ENCODE peak calls at places on chromosomes 2 and 18, in ten cellular contexts. M is Peyer's patch; K is effector memory CD4-positive, alpha-beta T cell; R is A549; G is sigmoid colon; J is aorta; C is choroid plexus epithelial cell; S is PC-3; E is IMR-90; X is astrocyte of the spinal cord. W is an unnamed sample.

GRCh38 chr18:59219672-59220163 is at the start of gene GRP:
- DNase-seq in S (no peak), X (no peak), K (no peak), R (no peak), C (no peak), M (no peak), E (no peak), G (no peak), J (no peak), W (no peak)

GRCh38 chr18:2955966-2956521 is 56.9 kb downstream of the LPIN2 start:
- DNase-seq in G (no peak), S (no peak), X (no peak), K (no peak), R (no peak), C (no peak), M (no peak), E (no peak), J (no peak), W (no peak)

GRCh38 chr18:46322941-46323340 is 218.8 kb downstream of the HAUS1 start:
- DNase-seq in G (no peak), K (no peak), R (no peak), M (no peak), S (no peak), C (no peak), J (peak; percentile 2), E (no peak), X (no peak), W (no peak)

GRCh38 chr2:18987021-18987420 is 371.4 kb downstream of the OSR1 start:
- DNase-seq in R (no peak), M (no peak), S (no peak), C (peak; percentile 16), K (no peak), X (no peak), E (peak; percentile 23), J (no peak), G (no peak), W (no peak)

GRCh38 chr2:48227617-48228344 is 302.2 kb upstream of the STON1 start:
- DNase-seq in K (no peak), J (no peak), X (no peak), G (no peak), R (no peak), E (no peak), C (no peak), S (no peak), M (no peak), W (no peak)

GRCh38 chr18:49788327-49788908 is 24.9 kb downstream of the ACAA2 start:
- DNase-seq in S (peak; percentile 14), X (peak; percentile 36), E (peak; percentile 43), R (peak; percentile 22), C (peak; percentile 54), M (no peak), K (no peak), G (no peak), J (no peak), W (no peak)

GRCh38 chr18:73881396-73881795 is 266.2 kb downstream of the FBXO15 start:
- DNase-seq in E (no peak), R (no peak), M (no peak), X (no peak), G (no peak), J (no peak), K (no peak), C (peak; percentile 38), S (no peak), W (no peak)

GRCh38 chr2:160493227-160494028 is at the start of gene RBMS1:
- DNase-seq in C (peak; percentile 48), E (peak; percentile 44), R (peak; percentile 63), J (peak; percentile 87), M (peak; percentile 66), S (peak; percentile 63), X (peak; percentile 62), K (peak; percentile 41), G (peak; percentile 83), W (no peak)

DNA sequence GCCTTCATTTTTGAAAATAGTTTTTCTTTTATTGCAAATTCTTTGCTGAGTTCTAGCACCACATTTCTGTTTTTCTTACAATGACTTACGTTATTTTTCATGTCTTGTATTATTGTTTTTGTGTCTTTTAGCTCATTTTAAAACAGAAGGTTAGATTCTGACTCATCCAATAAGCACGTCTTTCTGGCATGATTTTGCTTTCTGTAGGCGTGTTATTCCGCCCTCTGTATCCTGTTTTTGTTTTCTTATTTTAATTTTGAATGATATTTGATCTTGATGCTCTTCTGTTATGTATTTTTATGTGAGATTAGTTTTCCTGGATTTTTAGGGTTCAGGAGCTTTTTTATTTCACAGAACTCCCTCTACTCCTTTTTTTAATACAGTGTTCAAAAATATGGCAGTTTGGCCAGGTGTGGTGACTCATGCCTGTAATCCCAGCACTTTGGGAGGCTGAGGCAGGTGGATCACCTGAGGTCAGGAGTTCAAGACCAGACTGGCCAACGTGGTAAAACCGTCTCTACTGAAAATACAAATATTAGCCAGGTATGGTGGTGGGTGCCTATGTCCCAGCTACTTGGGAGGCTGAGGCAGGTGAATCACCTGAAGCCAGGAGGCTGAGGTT is 145.0 kb downstream of the CLIP4 start:
- DNase-seq in G (peak; percentile 18), R (no peak), K (no peak), C (peak; percentile 78), J (no peak), X (peak; percentile 72), M (no peak), E (peak; percentile 33), S (peak; percentile 71), W (no peak)
- H3K4me3 ChIP-seq in G (no peak overlapping the region), R (no peak overlapping the region), K (no peak overlapping the region), C (no peak overlapping the region), J (no peak overlapping the region), X (no peak overlapping the region), M (no peak overlapping the region), E (no peak overlapping the region), S (peak overlapping the region; percentile 2), W (no peak overlapping the region)

GRCh38 chr2:224931956-224932355 is 110.3 kb downstream of the DOCK10 start:
- DNase-seq in K (no peak), S (no peak), J (no peak), E (no peak), C (no peak), R (no peak), M (no peak), G (no peak), X (no peak), W (no peak)

GRCh38 chr2:224930990-224931389 is 111.3 kb downstream of the DOCK10 start:
- DNase-seq in R (no peak), S (no peak), G (no peak), C (no peak), X (no peak), M (no peak), K (no peak), J (peak; percentile 79), E (no peak), W (no peak)

GRCh38 chr2:224927671-224928173 is 114.5 kb downstream of the DOCK10 start:
- DNase-seq in K (peak; percentile 50), R (peak; percentile 42), C (peak; percentile 72), M (peak; percentile 86), S (peak; percentile 70), X (peak; percentile 85), G (no peak), E (peak; percentile 89), J (no peak), W (no peak)

GRCh38 chr2:224930124-224930523 is 112.1 kb downstream of the DOCK10 start:
- DNase-seq in C (no peak), M (no peak), J (no peak), G (no peak), K (peak; percentile 36), E (no peak), S (no peak), R (no peak), X (no peak), W (no peak)

GRCh38 chr2:224929512-224929911 is 112.8 kb downstream of the DOCK10 start:
- DNase-seq in R (no peak), G (no peak), E (no peak), J (no peak), K (no peak), X (no peak), M (no peak), S (peak; percentile 18), C (no peak), W (no peak)
- H3K4me3 ChIP-seq in R (no peak overlapping the region), G (no peak overlapping the region), E (no peak overlapping the region), J (no peak overlapping the region), K (no peak overlapping the region), X (no peak overlapping the region), M (no peak overlapping the region), S (no peak overlapping the region), C (no peak overlapping the region), W (no peak overlapping the region)

GRCh38 chr2:143248631-143249030 is 119.4 kb downstream of the ARHGAP15 start:
- DNase-seq in K (no peak), X (no peak), M (no peak), J (no peak), G (no peak), S (no peak), E (no peak), C (no peak), R (no peak), W (no peak)

GRCh38 chr2:143251680-143252079 is 122.5 kb downstream of the ARHGAP15 start:
- DNase-seq in C (no peak), M (no peak), R (no peak), X (no peak), J (no peak), K (no peak), G (no peak), S (no peak), E (no peak), W (no peak)

GRCh38 chr2:143252138-143252907 is 123.1 kb downstream of the ARHGAP15 start:
- DNase-seq in J (no peak), C (no peak), G (no peak), K (no peak), E (no peak), M (no peak), R (no peak), S (peak; percentile 14), X (no peak), W (no peak)

GRCh38 chr2:143246246-143246645 is 117.0 kb downstream of the ARHGAP15 start:
- DNase-seq in R (no peak), J (no peak), G (no peak), X (no peak), S (no peak), E (no peak), K (no peak), C (no peak), M (no peak), W (no peak)

DNA sequence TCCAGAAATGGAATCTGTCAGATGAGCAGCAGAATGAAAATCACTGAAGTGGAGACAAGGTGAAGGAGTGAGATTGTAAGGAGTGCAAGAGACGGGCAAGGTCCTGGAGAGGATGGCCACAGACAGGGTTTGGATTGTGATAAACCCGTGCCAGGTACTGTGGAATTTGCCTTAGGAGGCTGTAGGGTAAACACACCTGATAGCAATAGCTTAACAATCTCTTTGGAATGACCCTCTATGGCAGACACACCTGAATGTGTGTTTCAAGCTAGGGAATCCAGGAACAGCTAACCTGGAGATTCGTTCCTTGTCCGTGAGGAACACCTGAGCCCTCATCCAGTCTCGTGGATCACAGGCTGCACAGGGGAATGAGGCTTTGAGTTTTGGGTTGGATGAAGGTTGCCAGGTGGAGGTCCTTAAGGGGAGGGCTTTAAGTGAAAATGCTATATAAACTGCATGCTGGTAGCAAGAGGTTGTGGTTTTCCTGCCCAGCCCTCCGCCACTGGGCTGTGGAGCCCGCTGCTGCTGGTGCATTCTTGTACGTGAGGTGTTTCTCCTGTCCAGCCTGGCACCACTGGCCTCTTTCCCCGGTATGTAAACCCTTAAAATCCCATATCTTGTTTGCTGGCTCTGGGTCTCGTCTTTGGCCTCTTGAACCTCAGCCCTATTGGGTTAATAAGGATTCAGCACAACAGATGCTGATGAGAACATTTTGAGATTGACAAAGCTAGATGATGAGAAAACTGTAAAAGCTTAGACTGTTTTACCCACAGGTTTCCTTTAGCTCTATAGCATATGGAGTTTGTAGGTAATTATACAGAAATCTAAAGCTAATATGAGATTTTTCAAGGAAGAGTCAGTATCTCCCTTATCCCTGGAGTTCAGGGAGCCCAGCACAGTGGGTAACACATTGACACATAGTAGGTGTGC is 117.9 kb downstream of the ARHGAP15 start:
- DNase-seq in G (no peak), R (no peak), S (no peak), K (no peak), E (no peak), X (no peak), M (peak; percentile 55), J (no peak), C (no peak), W (no peak)
- H3K4me3 ChIP-seq in G (no peak overlapping the region), R (no peak overlapping the region), S (no peak overlapping the region), K (peak overlapping the region; percentile 57), E (no peak overlapping the region), X (no peak overlapping the region), M (no peak overlapping the region), J (no peak overlapping the region), C (no peak overlapping the region), W (no peak overlapping the region)

GRCh38 chr2:5672749-5673147 is 19.4 kb upstream of the SOX11 start:
- DNase-seq in G (no peak), J (no peak), R (no peak), M (no peak), S (no peak), C (no peak), X (no peak), E (no peak), K (no peak), W (no peak)
- H3K4me3 ChIP-seq in G (no peak overlapping the region), J (no peak overlapping the region), R (no peak overlapping the region), M (no peak overlapping the region), S (no peak overlapping the region), C (no peak overlapping the region), X (no peak overlapping the region), E (no peak overlapping the region), K (no peak overlapping the region), W (no peak overlapping the region)

W was measured in dorsolateral prefrontal cortex.